ENCODE peak calls at places on chromosomes 12 and 14, in six cellular contexts. N is fibroblast of pulmonary artery, D is endothelial cell of umbilical vein, A is cardiac fibroblast, K is lower leg skin, O is tibial nerve. V is an unnamed sample.

GRCh38 chr12:111445311-111446043 is 39.8 kb downstream of the SH2B3 start:
- DNase-seq in K (peak), D (no peak), N (no peak), O (no peak), A (no peak), V (no peak)

GRCh38 chr12:38102197-38102596 is 214.4 kb upstream of the ALG10B start:
- DNase-seq in O (no peak), K (no peak), A (no peak), N (no peak), D (no peak), V (peak)

GRCh38 chr14:76955575-76956252 is 72.8 kb downstream of the IRF2BPL start:
- DNase-seq in D (no peak), A (no peak), K (no peak), O (no peak), N (peak), V (peak)

GRCh38 chr12:26614217-26614616 is 218.8 kb downstream of the ITPR2 start:
- DNase-seq in O (no peak), A (peak), D (peak), N (peak), K (no peak), V (peak)

GRCh38 chr12:132524405-132524804 is 34.5 kb downstream of the FBRSL1 start:
- DNase-seq in D (no peak), N (no peak), A (peak), K (peak), O (no peak), V (peak)

GRCh38 chr12:47022296-47022695 is 57.1 kb upstream of the PCED1B start:
- DNase-seq in K (no peak), A (peak), D (peak), N (peak), O (no peak), V (peak)

GRCh38 chr14:81268016-81268416 is 47.3 kb upstream of the GTF2A1 start:
- DNase-seq in O (no peak), D (no peak), A (no peak), N (peak), K (no peak), V (peak)

GRCh38 chr14:101948666-101949205 is 15.6 kb upstream of the DYNC1H1 start:
- DNase-seq in K (peak), N (no peak), D (no peak), O (no peak), A (no peak), V (no peak)

DNA sequence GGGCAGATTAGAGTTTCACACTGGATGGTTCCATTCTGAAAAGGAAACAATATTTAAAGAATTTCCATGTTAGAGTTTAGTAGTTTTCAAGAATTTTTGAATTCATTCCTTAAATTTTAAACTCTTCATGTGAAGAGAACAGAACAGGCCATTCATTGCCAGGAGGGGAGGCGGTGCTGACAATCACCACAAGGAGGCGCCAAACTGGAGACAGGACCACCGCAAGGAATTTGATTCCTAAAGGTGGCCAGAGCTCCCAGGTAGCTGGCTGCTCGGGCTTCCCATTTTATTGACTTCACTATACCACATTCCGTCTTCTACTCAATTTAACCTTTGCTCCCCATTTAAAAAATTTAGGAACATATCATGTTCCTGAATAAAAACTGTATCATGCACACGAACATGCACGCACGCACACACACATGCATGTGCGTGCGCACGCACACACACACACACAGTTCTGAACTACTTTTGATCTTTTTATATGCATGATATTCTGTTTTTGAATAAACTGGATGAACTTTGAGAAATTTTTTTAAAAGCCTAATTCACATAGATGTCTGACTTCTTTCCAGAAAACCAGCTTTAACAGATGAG is 101.2 kb downstream of the NELL2 start:
- DNase-seq in K (no peak), N (peak), A (peak), O (no peak), D (peak), V (peak)
- TF ChIP-seq CTCF in K (no peak), N (peak), A (peak), O (peak), D (peak), V (peak)

GRCh38 chr12:118357327-118358007 is 15.2 kb downstream of the TAOK3 start:
- DNase-seq in N (peak), O (no peak), A (peak), D (peak), K (peak), V (peak)
- H3K4me3 ChIP-seq in N (no peak), O (no peak), A (no peak), D (peak), K (no peak), V (no peak)

GRCh38 chr12:123384318-123384993 is 524 bp downstream of the KMT5A start:
- DNase-seq in K (peak), N (no peak), A (no peak), O (no peak), D (peak), V (peak)
- TF ChIP-seq CTCF in K (no peak), N (no peak), A (no peak), O (no peak), D (no peak), V (no peak)

GRCh38 chr14:99265571-99265970 is 6.4 kb downstream of the BCL11B start:
- DNase-seq in O (no peak), K (no peak), D (no peak), N (no peak), A (no peak), V (no peak)

GRCh38 chr14:99270491-99271287 is 1.3 kb downstream of the BCL11B start:
- DNase-seq in O (no peak), K (peak), N (no peak), D (no peak), A (no peak), V (no peak)

GRCh38 chr14:99266181-99267178 is 5.5 kb downstream of the BCL11B start:
- DNase-seq in O (peak), K (peak), N (peak), A (peak), D (peak), V (peak)

GRCh38 chr14:99268776-99269510 is 3.1 kb downstream of the BCL11B start:
- DNase-seq in O (no peak), N (no peak), K (peak), D (no peak), A (no peak), V (no peak)

DNA sequence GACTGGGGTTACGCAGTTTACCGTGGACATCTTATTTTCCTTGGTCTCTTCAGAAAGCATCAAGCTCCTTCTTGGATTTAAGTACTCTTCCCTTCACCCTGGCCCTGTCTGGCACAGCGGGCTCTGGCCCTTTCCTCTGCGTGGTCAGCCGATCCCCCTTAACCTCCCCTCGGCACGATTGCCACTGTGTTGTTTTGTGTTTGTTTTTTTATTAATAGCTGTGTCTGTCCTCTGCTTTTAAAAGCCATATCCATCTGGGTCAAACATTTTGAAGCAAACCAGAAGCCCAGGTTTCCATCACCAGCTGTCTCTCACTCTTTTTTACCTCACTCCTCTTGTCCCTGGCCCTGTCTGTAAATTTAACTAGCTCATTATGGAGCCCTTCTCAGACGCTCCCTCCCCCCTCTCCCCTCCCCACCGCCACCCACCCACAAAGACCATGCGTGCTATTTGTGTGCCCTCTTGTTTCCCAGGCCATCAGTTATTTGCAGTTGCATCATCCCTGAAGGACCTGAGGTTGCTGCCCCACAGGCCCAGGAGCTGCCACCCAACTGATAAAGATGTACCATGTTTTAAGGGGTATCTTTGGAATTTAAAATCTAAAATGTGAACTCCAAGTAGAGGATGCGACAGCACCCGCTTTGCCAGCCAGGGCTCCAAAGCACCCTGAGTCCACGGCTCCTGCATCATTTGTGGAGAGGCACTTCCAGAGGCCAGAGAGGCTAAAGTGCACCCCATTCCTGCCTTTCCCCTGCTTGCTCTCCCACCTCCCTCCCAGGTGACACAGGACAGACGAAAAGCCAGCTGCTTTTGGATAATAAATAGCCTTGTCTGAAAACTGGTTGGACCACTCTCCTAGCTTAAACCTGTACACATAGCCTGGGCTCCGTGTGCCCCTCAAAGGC is 3.9 kb downstream of the BCL11B start:
- DNase-seq in K (peak), O (no peak), D (no peak), N (no peak), A (no peak), V (no peak)
- H3K4me3 ChIP-seq in K (no peak), O (no peak), D (no peak), N (no peak), A (no peak), V (peak)

GRCh38 chr14:35254736-35255135 is 37.4 kb upstream of the PSMA6 start:
- DNase-seq in N (no peak), K (no peak), A (no peak), O (no peak), D (no peak), V (peak)
- TF ChIP-seq CTCF in N (no peak), K (no peak), A (no peak), O (no peak), D (no peak), V (no peak)

DNA sequence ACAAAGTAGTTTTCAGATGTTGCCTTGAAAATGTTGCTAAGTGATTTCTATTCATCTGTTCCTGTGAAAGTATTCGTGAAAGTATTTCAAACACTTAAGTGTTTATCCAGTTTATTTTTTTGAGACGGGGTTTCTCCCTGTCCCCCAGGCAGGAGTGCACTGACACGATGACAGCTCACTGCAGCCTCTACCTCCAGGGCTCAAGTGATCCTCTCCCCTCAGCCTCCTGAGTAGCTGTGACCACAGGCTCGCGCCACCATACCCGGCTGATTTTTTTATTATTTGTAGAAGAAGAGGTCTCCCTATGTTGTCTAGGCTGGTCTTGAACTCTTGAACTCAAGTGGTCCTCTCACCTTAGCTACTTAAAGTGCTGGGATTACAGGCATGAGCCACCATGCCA is 1.7 kb downstream of the ZDHHC17 start:
- DNase-seq in K (no peak), D (no peak), N (no peak), O (no peak), A (no peak), V (no peak)
- H3K4me3 ChIP-seq in K (no peak), D (no peak), N (peak), O (no peak), A (no peak), V (peak)

DNA sequence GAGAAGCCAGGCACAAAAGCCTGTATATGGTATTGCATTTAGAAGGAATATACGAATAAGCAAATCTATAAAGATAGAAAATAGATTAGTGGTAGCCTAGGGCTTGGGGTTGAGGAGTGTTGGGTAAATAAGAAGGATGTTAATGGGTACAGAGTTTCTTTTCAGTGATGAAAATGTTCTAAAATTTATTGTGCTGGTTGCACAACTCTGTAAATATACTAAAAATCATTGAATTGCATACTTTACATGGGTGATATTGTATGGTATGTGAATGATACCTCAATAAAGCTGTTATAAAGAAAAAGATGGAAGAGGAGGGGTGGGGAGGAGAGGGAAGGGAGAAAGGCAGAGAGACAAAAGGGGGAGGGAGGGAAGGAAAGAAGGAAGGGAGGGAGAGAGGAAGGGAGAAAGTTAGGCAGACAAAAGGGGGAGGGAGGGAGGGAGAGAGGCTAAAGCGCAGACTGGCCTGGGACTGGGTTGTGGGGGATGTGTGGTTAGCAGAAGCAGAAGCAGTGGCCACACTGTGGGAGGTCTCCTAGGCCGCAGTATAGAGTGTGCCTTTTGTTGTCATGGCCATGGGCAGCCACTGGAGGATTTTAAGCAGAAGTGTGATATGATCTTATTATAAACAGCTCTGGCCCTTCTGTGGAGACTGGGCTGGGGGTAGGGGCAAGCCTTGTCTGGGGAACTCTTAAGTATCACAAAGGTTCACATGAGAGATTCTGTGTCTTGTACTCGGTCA is 73.6 kb upstream of the ELK3 start:
- DNase-seq in N (no peak), D (no peak), O (no peak), K (peak), A (no peak), V (no peak)
- TF ChIP-seq CTCF in N (no peak), D (no peak), O (no peak), K (no peak), A (no peak), V (no peak)

V was measured in epithelial cell of esophagus.